ENCODE peak calls at places on chromosomes 13 and 19, in eight cellular contexts. G, E, J, V, M, B, K and U are unnamed samples.

GRCh38 chr13:36108342-36108741 is 22.8 kb downstream of the DCLK1 start:
- DNase-seq in G (no peak), E (no peak), J (no peak), V (no peak), M (no peak), B (no peak), K (no peak), U (no peak)

GRCh38 chr19:408441-409005 is 424 bp downstream of the C2CD4C start:
- DNase-seq in G (no peak), E (peak), J (no peak), V (no peak), M (no peak), B (no peak), K (no peak), U (no peak)

GRCh38 chr13:38321654-38322053 is 28.0 kb upstream of the UFM1 start:
- DNase-seq in G (no peak), E (no peak), J (no peak), V (no peak), M (no peak), B (no peak), K (no peak), U (no peak)

GRCh38 chr19:6333439-6333838 is at the start of gene ACER1:
- DNase-seq in G (no peak), E (no peak), J (no peak), V (no peak), M (peak), B (no peak), K (no peak), U (no peak)

GRCh38 chr13:20647758-20648157 is 55.7 kb upstream of the IL17D start:
- DNase-seq in G (no peak), E (no peak), J (no peak), V (no peak), M (no peak), B (no peak), K (no peak), U (no peak)

GRCh38 chr13:61777281-61777680 is 361.6 kb upstream of the PCDH20 start:
- DNase-seq in G (peak), E (no peak), J (no peak), V (no peak), M (no peak), B (no peak), K (no peak), U (no peak)

GRCh38 chr13:95714142-95714832 is 37.3 kb downstream of the DNAJC3 start:
- DNase-seq in G (no peak), E (no peak), J (no peak), V (no peak), M (no peak), B (no peak), K (no peak), U (peak)

GRCh38 chr19:44141191-44142013 is at the start of gene ZNF234:
- DNase-seq in G (peak), E (peak), J (peak), V (peak), M (peak), B (peak), K (peak), U (peak)

GRCh38 chr13:79775830-79776229 is 294.9 kb downstream of the NDFIP2 start:
- DNase-seq in G (peak), E (peak), J (no peak), V (peak), M (no peak), B (peak), K (no peak), U (peak)

GRCh38 chr19:58218899-58219298 is 9.8 kb upstream of the ZNF544 start:
- DNase-seq in G (no peak), E (peak), J (no peak), V (no peak), M (no peak), B (no peak), K (no peak), U (no peak)

GRCh38 chr19:49210108-49210900 is 52.7 kb downstream of the TRPM4 start:
- DNase-seq in G (peak), E (peak), J (no peak), V (peak), M (no peak), B (peak), K (no peak), U (peak)

GRCh38 chr13:82011355-82011754 is 1670.4 kb upstream of the SPRY2 start:
- DNase-seq in G (peak), E (no peak), J (no peak), V (no peak), M (no peak), B (no peak), K (no peak), U (no peak)

GRCh38 chr19:22945560-22945959 is 57.4 kb downstream of the ZNF728 start:
- DNase-seq in G (no peak), E (peak), J (no peak), V (no peak), M (no peak), B (peak), K (no peak), U (peak)

GRCh38 chr19:51439021-51439465 is 19.2 kb downstream of the SIGLEC8 start:
- DNase-seq in G (peak), E (peak), J (no peak), V (no peak), M (no peak), B (no peak), K (no peak), U (no peak)

GRCh38 chr19:29798783-29799182 is 13.0 kb upstream of the CCNE1 start:
- DNase-seq in G (no peak), E (no peak), J (no peak), V (no peak), M (no peak), B (no peak), K (no peak), U (no peak)

GRCh38 chr13:30802953-30803478 is 67.7 kb downstream of the ALOX5AP start:
- DNase-seq in G (peak), E (peak), J (peak), V (peak), M (peak), B (peak), K (peak), U (peak)

GRCh38 chr13:90868321-90868920 is 479.1 kb upstream of the MIR17HG start:
- DNase-seq in G (no peak), E (peak), J (no peak), V (peak), M (no peak), B (no peak), K (no peak), U (peak)

GRCh38 chr19:41501854-41502253 is 58.9 kb downstream of the ERICH4 start:
- DNase-seq in G (no peak), E (no peak), J (no peak), V (no peak), M (no peak), B (no peak), K (no peak), U (no peak)

GRCh38 chr13:22332411-22332810 is 661.5 kb downstream of the FGF9 start:
- DNase-seq in G (no peak), E (no peak), J (no peak), V (no peak), M (no peak), B (no peak), K (no peak), U (no peak)

GRCh38 chr13:41605319-41606285 is 148.3 kb downstream of the RGCC start:
- DNase-seq in G (no peak), E (no peak), J (no peak), V (no peak), M (no peak), B (no peak), K (no peak), U (no peak)

GRCh38 chr19:48283908-48284307 is 14.0 kb downstream of the ZNF114 start:
- DNase-seq in G (no peak), E (no peak), J (no peak), V (no peak), M (no peak), B (no peak), K (no peak), U (peak)

GRCh38 chr13:103140001-103140671 is 73.9 kb upstream of the SLC10A2 start:
- DNase-seq in G (peak), E (peak), J (no peak), V (no peak), M (no peak), B (peak), K (no peak), U (peak)

GRCh38 chr19:10981496-10981895 is 20.7 kb downstream of the SMARCA4 start:
- DNase-seq in G (no peak), E (no peak), J (no peak), V (no peak), M (no peak), B (no peak), K (no peak), U (peak)

GRCh38 chr13:112213467-112214245 is 146.7 kb downstream of the SOX1 start:
- DNase-seq in G (no peak), E (no peak), J (no peak), V (peak), M (peak), B (no peak), K (no peak), U (no peak)

GRCh38 chr19:29845576-29846176 is 33.9 kb downstream of the CCNE1 start:
- DNase-seq in G (no peak), E (peak), J (no peak), V (peak), M (no peak), B (no peak), K (no peak), U (peak)

GRCh38 chr19:4533334-4533733 is 1.7 kb downstream of the PLIN5 start:
- DNase-seq in G (no peak), E (no peak), J (no peak), V (no peak), M (no peak), B (no peak), K (no peak), U (no peak)

GRCh38 chr19:30168760-30169159 is 203.4 kb upstream of the ZNF536 start:
- DNase-seq in G (no peak), E (no peak), J (no peak), V (no peak), M (no peak), B (no peak), K (no peak), U (no peak)

GRCh38 chr19:4174895-4175668 is 7.3 kb downstream of the SIRT6 start:
- DNase-seq in G (no peak), E (no peak), J (no peak), V (peak), M (no peak), B (no peak), K (no peak), U (no peak)

GRCh38 chr19:45630463-45630862 is 8.7 kb downstream of the EML2 start:
- DNase-seq in G (no peak), E (no peak), J (no peak), V (no peak), M (no peak), B (no peak), K (no peak), U (peak)

GRCh38 chr13:70432276-70432805 is 324.1 kb upstream of the KLHL1 start:
- DNase-seq in G (peak), E (no peak), J (no peak), V (no peak), M (no peak), B (no peak), K (no peak), U (no peak)